ENCODE peak calls at places on chromosomes 12 and 14, in six cellular contexts. P, V, U, A, Z and L are unnamed samples.

GRCh38 chr14:74765721-74766120 is 2.6 kb downstream of the YLPM1 start:
- DNase-seq in P (no peak), V (no peak), U (no peak), A (no peak), Z (no peak), L (no peak)

GRCh38 chr12:13181375-13182070 is 15.0 kb upstream of the EMP1 start:
- DNase-seq in P (no peak), V (no peak), U (no peak), A (no peak), Z (no peak), L (no peak)

GRCh38 chr14:23101213-23101970 is 3.4 kb downstream of the CIROP start:
- DNase-seq in P (peak), V (no peak), U (no peak), A (no peak), Z (no peak), L (no peak)

GRCh38 chr14:66999978-67000377 is 189.3 kb upstream of the GARIN2 start:
- DNase-seq in P (no peak), V (no peak), U (no peak), A (peak), Z (no peak), L (no peak)

GRCh38 chr14:101215266-101215665 is 311.7 kb upstream of the RTL1 start:
- DNase-seq in P (no peak), V (no peak), U (no peak), A (no peak), Z (no peak), L (no peak)

GRCh38 chr12:124928912-124929530 is 14.6 kb upstream of the UBC start:
- DNase-seq in P (peak), V (no peak), U (no peak), A (no peak), Z (no peak), L (no peak)

GRCh38 chr14:63174760-63175191 is 29.5 kb upstream of the RHOJ start:
- DNase-seq in P (peak), V (peak), U (peak), A (peak), Z (no peak), L (peak)

GRCh38 chr12:58174316-58174715 is 232.9 kb downstream of the ATP23 start:
- DNase-seq in P (no peak), V (no peak), U (no peak), A (no peak), Z (no peak), L (no peak)

GRCh38 chr14:61479746-61480502 is 158.5 kb downstream of the PRKCH start:
- DNase-seq in P (no peak), V (peak), U (no peak), A (no peak), Z (no peak), L (no peak)

GRCh38 chr12:123269395-123269892 is 2.2 kb downstream of the CDK2AP1 start:
- DNase-seq in P (no peak), V (peak), U (no peak), A (peak), Z (no peak), L (no peak)
- TF ChIP-seq BHLHE40 in P (no peak), V (no peak), U (no peak), A (no peak), Z (no peak), L (no peak)

GRCh38 chr14:91890291-91890749 is 23.0 kb upstream of the TC2N start:
- DNase-seq in P (no peak), V (no peak), U (no peak), A (no peak), Z (no peak), L (no peak)
- TF ChIP-seq BHLHE40 in P (no peak), V (no peak), U (no peak), A (no peak), Z (no peak), L (no peak)

GRCh38 chr12:117151195-117152031 is 38.9 kb downstream of the FBXO21 start:
- DNase-seq in P (peak), V (peak), U (peak), A (peak), Z (no peak), L (peak)
- TF ChIP-seq BHLHE40 in P (no peak), V (no peak), U (no peak), A (no peak), Z (no peak), L (no peak)

GRCh38 chr12:2414810-2415567 is 362.2 kb downstream of the CACNA1C start:
- DNase-seq in P (no peak), V (no peak), U (no peak), A (no peak), Z (no peak), L (no peak)
- TF ChIP-seq BHLHE40 in P (no peak), V (no peak), U (no peak), A (no peak), Z (no peak), L (no peak)